ENCODE peak calls at places on chromosomes 4 and X, in five cellular contexts. One of them, this sample, is unnamed.

GRCh38 chrX:18973527-18974192 is 10.3 kb downstream of the PHKA2 start:
- DNase-seq in suprapubic skin: no peak
- DNase-seq in stimulated activated CD8-positive, alpha-beta memory T cell treated with anti-CD3 and anti-CD28 coated beads, Interleukin-12 subunit alpha, Interleukin-12 subunit beta, amount 100 ng/mL, for 4 hours: no peak
- DNase-seq in naive thymus-derived CD8-positive, alpha-beta T cell: no peak
- DNase-seq in lower leg skin: no peak
- DNase-seq in this sample: no peak

GRCh38 chr4:40908297-40908696 is 158.5 kb downstream of the NSUN7 start:
- DNase-seq in suprapubic skin: peak
- DNase-seq in stimulated activated CD8-positive, alpha-beta memory T cell treated with anti-CD3 and anti-CD28 coated beads, Interleukin-12 subunit alpha, Interleukin-12 subunit beta, amount 100 ng/mL, for 4 hours: no peak
- DNase-seq in naive thymus-derived CD8-positive, alpha-beta T cell: no peak
- DNase-seq in lower leg skin: peak
- DNase-seq in this sample: no peak

GRCh38 chr4:137861682-137862081 is 329.4 kb upstream of the PCDH18 start:
- DNase-seq in suprapubic skin: no peak
- DNase-seq in stimulated activated CD8-positive, alpha-beta memory T cell treated with anti-CD3 and anti-CD28 coated beads, Interleukin-12 subunit alpha, Interleukin-12 subunit beta, amount 100 ng/mL, for 4 hours: no peak
- DNase-seq in naive thymus-derived CD8-positive, alpha-beta T cell: no peak
- DNase-seq in lower leg skin: no peak
- DNase-seq in this sample: no peak

GRCh38 chr4:25856756-25857155 is 6.0 kb downstream of the SEL1L3 start:
- DNase-seq in suprapubic skin: no peak
- DNase-seq in stimulated activated CD8-positive, alpha-beta memory T cell treated with anti-CD3 and anti-CD28 coated beads, Interleukin-12 subunit alpha, Interleukin-12 subunit beta, amount 100 ng/mL, for 4 hours: no peak
- DNase-seq in naive thymus-derived CD8-positive, alpha-beta T cell: no peak
- DNase-seq in lower leg skin: no peak
- DNase-seq in this sample: no peak

GRCh38 chrX:132953358-132953757 is 5.1 kb downstream of the HS6ST2 start:
- DNase-seq in suprapubic skin: no peak
- DNase-seq in stimulated activated CD8-positive, alpha-beta memory T cell treated with anti-CD3 and anti-CD28 coated beads, Interleukin-12 subunit alpha, Interleukin-12 subunit beta, amount 100 ng/mL, for 4 hours: no peak
- DNase-seq in naive thymus-derived CD8-positive, alpha-beta T cell: no peak
- DNase-seq in lower leg skin: no peak
- DNase-seq in this sample: no peak

GRCh38 chr4:83917572-83917971 is 381.7 kb downstream of the GPAT3 start:
- DNase-seq in suprapubic skin: no peak
- DNase-seq in stimulated activated CD8-positive, alpha-beta memory T cell treated with anti-CD3 and anti-CD28 coated beads, Interleukin-12 subunit alpha, Interleukin-12 subunit beta, amount 100 ng/mL, for 4 hours: no peak
- DNase-seq in naive thymus-derived CD8-positive, alpha-beta T cell: no peak
- DNase-seq in lower leg skin: no peak
- DNase-seq in this sample: no peak

GRCh38 chr4:78775278-78776030 is 696 bp upstream of the BMP2K start:
- DNase-seq in suprapubic skin: peak
- DNase-seq in stimulated activated CD8-positive, alpha-beta memory T cell treated with anti-CD3 and anti-CD28 coated beads, Interleukin-12 subunit alpha, Interleukin-12 subunit beta, amount 100 ng/mL, for 4 hours: peak
- DNase-seq in naive thymus-derived CD8-positive, alpha-beta T cell: peak
- DNase-seq in lower leg skin: peak
- DNase-seq in this sample: peak

GRCh38 chrX:78886550-78886949 is 58.6 kb upstream of the P2RY10 start:
- DNase-seq in suprapubic skin: no peak
- DNase-seq in stimulated activated CD8-positive, alpha-beta memory T cell treated with anti-CD3 and anti-CD28 coated beads, Interleukin-12 subunit alpha, Interleukin-12 subunit beta, amount 100 ng/mL, for 4 hours: no peak
- DNase-seq in naive thymus-derived CD8-positive, alpha-beta T cell: peak
- DNase-seq in lower leg skin: no peak
- DNase-seq in this sample: no peak

GRCh38 chr4:127400736-127401346 is 231.9 kb upstream of the INTU start:
- DNase-seq in suprapubic skin: peak
- DNase-seq in stimulated activated CD8-positive, alpha-beta memory T cell treated with anti-CD3 and anti-CD28 coated beads, Interleukin-12 subunit alpha, Interleukin-12 subunit beta, amount 100 ng/mL, for 4 hours: no peak
- DNase-seq in naive thymus-derived CD8-positive, alpha-beta T cell: no peak
- DNase-seq in lower leg skin: no peak
- DNase-seq in this sample: no peak

GRCh38 chr4:15918484-15919129 is 19.9 kb downstream of the FGFBP1 start:
- DNase-seq in suprapubic skin: no peak
- DNase-seq in stimulated activated CD8-positive, alpha-beta memory T cell treated with anti-CD3 and anti-CD28 coated beads, Interleukin-12 subunit alpha, Interleukin-12 subunit beta, amount 100 ng/mL, for 4 hours: no peak
- DNase-seq in naive thymus-derived CD8-positive, alpha-beta T cell: no peak
- DNase-seq in lower leg skin: no peak
- DNase-seq in this sample: no peak

GRCh38 chrX:124426824-124427223 is 80.5 kb downstream of the SH2D1A start:
- DNase-seq in suprapubic skin: no peak
- DNase-seq in stimulated activated CD8-positive, alpha-beta memory T cell treated with anti-CD3 and anti-CD28 coated beads, Interleukin-12 subunit alpha, Interleukin-12 subunit beta, amount 100 ng/mL, for 4 hours: no peak
- DNase-seq in naive thymus-derived CD8-positive, alpha-beta T cell: no peak
- DNase-seq in lower leg skin: no peak
- DNase-seq in this sample: no peak

GRCh38 chr4:6625256-6625655 is 15.2 kb upstream of the MRFAP1 start:
- DNase-seq in suprapubic skin: no peak
- DNase-seq in stimulated activated CD8-positive, alpha-beta memory T cell treated with anti-CD3 and anti-CD28 coated beads, Interleukin-12 subunit alpha, Interleukin-12 subunit beta, amount 100 ng/mL, for 4 hours: no peak
- DNase-seq in naive thymus-derived CD8-positive, alpha-beta T cell: no peak
- DNase-seq in lower leg skin: no peak
- DNase-seq in this sample: no peak

This sample was measured in activated T-helper 2 cell treated with anti-CD3 and anti-CD28 coated beads, Interferon-gamma antibody, Interleukin-2, Interleukin-4, amounts not matched to agents 10 μg/mL and 5 μg/mL and 100 μg/mL, durations not matched to agents 14 hours and 24 hours and 36 hours.